ENCODE peak calls at places on chromosomes 6 and 20, in four cellular contexts. X is hepatocyte, F is HepG2, H is tibial artery. P is an unnamed sample. For H3K4me1 and H3K9me3, the result is how much of the 10 kb centered on the place peaks cover.

GRCh38 chr6:43742931-43743632 is 26.9 kb upstream of the VEGFA start:
- DNase-seq in X (no peak), F (no peak), H (no peak), P (no peak)

GRCh38 chr6:127869183-127869582 is 31.7 kb downstream of the THEMIS start:
- DNase-seq in X (no peak), F (no peak), H (no peak), P (no peak)

GRCh38 chr6:53579338-53579737 is 34.4 kb upstream of the GCLC start:
- DNase-seq in H (no peak), F (no peak), X (no peak), P (no peak)

GRCh38 chr6:13472099-13472498 is 15.3 kb downstream of the GFOD1 start:
- DNase-seq in H (no peak), X (no peak), F (no peak), P (no peak)

GRCh38 chr6:27753668-27754407 is 158.4 kb downstream of the OR2B2 start:
- DNase-seq in F (peak), H (peak), X (peak), P (peak)

GRCh38 chr6:43579171-43579570 is 3.2 kb downstream of the POLH start:
- DNase-seq in F (peak), X (no peak), H (no peak), P (no peak)

GRCh38 chr6:136684483-136684882 is 107.8 kb downstream of the MAP3K5 start:
- DNase-seq in F (no peak), X (no peak), H (no peak), P (no peak)

GRCh38 chr20:58306421-58307261 is 2.9 kb upstream of the RAB22A start:
- DNase-seq in F (peak), X (peak), H (peak), P (peak)

GRCh38 chr20:64112691-64113443 is 5.5 kb upstream of the NPBWR2 start:
- DNase-seq in H (peak), F (no peak), X (no peak), P (no peak)

GRCh38 chr6:134508862-134509498 is 191.1 kb upstream of the SGK1 start:
- DNase-seq in F (no peak), H (no peak), X (no peak), P (no peak)
- H3K27ac ChIP-seq in F (no peak), H (no peak), X (no peak), P (no peak)

DNA sequence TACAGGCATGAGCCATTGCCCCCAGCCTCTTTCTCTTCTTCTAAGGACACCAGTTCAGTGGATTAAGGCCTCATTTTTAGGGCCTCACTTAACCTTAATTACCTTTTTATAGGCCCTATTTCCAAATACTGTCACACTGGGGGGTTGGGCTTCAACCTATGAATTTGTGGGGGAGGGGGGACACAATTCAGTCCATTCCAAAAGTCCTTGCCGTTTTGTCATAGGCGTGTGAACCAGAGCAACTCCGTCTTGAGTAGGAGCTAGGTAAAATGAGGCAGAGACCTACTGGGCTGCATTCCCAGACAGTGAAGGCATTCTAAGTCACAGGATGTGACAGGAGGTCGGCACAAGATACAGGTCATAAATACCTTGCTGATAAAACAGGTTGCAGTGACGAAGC is 113.5 kb upstream of the SNX9 start:
- DNase-seq in X (peak), F (no peak), H (no peak), P (no peak)
- H3K4me1 ChIP-seq in X (under half), F (under half), H (under half), P (under half)

GRCh38 chr20:55977723-55978481 is 27.4 kb downstream of the CBLN4 start:
- DNase-seq in F (no peak), H (no peak), X (no peak), P (no peak)

GRCh38 chr20:55974491-55975202 is 30.7 kb downstream of the CBLN4 start:
- DNase-seq in F (no peak), H (no peak), X (no peak), P (no peak)

GRCh38 chr20:55978550-55978949 is 26.8 kb downstream of the CBLN4 start:
- DNase-seq in F (no peak), X (no peak), H (no peak), P (no peak)
- H3K9me3 ChIP-seq in F (half or more), X (under half), H (under half), P (under half)

GRCh38 chr20:17955302-17955701 is 13.3 kb downstream of the SNX5 start:
- DNase-seq in X (no peak), H (no peak), F (no peak), P (no peak)

GRCh38 chr20:17956099-17956685 is 12.4 kb downstream of the SNX5 start:
- DNase-seq in F (no peak), H (no peak), X (no peak), P (no peak)

GRCh38 chr20:17958326-17959256 is 10.0 kb downstream of the SNX5 start:
- DNase-seq in F (peak), H (no peak), X (peak), P (peak)

GRCh38 chr20:17959257-17959627 is 9.4 kb downstream of the SNX5 start:
- DNase-seq in F (no peak), X (no peak), H (no peak), P (no peak)

DNA sequence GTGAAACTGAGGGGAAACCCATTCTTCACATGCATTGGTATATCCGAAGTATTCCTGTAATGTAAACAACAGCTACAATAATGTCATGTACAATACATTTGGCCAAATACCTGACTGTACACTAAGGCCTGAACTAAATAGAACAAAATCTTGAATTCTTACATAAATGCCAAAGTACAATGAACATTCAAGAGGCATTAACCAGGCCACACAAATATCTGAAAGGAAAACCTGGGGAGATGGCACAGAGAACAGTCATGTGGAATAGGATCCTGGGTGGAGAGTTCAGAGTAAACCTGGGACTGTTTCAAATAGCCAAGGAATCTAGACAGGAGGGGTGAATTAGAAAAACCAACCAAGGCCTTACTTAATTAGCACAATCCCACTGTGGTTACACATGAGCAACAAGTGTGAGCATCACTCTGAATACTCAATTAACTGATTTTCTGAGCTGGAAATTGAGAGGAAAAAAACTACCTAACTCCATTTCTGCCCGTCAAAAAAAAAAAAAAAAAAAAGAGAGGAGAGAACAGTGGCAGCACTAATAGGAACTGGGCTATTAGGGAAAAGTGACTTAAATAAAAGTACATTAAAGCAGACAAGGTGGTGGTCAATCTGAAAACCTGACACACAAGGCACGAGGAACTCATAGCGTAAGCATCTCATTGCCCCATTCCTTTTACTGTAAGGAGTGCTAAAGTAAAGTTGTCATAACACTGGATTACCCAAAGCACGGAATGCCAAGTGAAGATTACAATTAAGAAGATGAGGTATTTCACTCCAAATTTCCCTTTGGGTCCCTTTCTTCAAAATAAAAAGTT is 10.9 kb downstream of the SNX5 start:
- DNase-seq in H (no peak), F (no peak), X (no peak), P (no peak)
- H3K27ac ChIP-seq in H (peak), F (peak), X (peak), P (no peak)

DNA sequence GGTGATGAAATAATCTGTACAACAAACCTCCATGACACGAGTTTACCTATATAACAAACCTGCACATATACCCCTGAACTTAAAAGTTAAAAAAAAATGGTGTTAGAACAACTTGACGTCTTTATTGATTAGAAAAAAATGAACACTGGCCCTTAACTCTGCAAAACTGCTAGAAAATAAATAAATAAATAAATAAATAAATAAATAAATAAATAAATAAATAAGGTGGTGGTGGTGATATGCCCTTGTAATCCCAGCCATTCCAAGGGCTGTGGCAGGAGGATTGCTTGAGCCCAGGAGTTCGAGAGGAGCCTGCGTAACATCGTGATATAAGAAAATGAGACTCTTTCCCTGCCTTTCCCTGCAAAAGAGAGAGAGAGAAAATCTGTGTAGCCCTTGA is 30.6 kb downstream of the TOP1 start:
- DNase-seq in F (no peak), X (no peak), H (no peak), P (no peak)
- H3K4me1 ChIP-seq in F (under half), X (under half), H (under half), P (under half)

P was measured in small intestine.